ENCODE peak calls at places on chromosome X, in six cellular contexts. H is stimulated activated naive CD8-positive, alpha-beta T cell treated with anti-CD3 and anti-CD28 coated beads, Interleukin-15, Interleukin-2, amounts not matched to agents 100 U/mL and 50 U/mL, for 24 hours; G is GM10248; A is stimulated activated CD4-positive, alpha-beta T cell treated with anti-CD3 and anti-CD28 coated beads, Interleukin-15, amount 100 ng/mL, for 24 hours; L is astrocyte of the spinal cord; W is non-pigmented ciliary epithelial cell. I is an unnamed sample.

GRCh38 chrX:47047989-47048388 is 30.3 kb upstream of the RGN start:
- DNase-seq in W (no peak), G (no peak), H (no peak), A (no peak), L (no peak), I (no peak)

GRCh38 chrX:154799554-154800348 is 5.5 kb downstream of the MPP1 start:
- DNase-seq in G (no peak), W (no peak), L (peak), A (no peak), H (no peak), I (no peak)

GRCh38 chrX:69493766-69494165 is 10.4 kb upstream of the NALF2 start:
- DNase-seq in H (no peak), G (no peak), A (no peak), L (no peak), W (no peak), I (no peak)

GRCh38 chrX:30302957-30303356 is 6.2 kb downstream of the NR0B1 start:
- DNase-seq in L (no peak), G (no peak), H (no peak), A (no peak), W (no peak), I (no peak)

GRCh38 chrX:144709841-144710240 is 537.5 kb upstream of the SPANXN1 start:
- DNase-seq in L (no peak), G (no peak), H (no peak), W (no peak), A (no peak), I (no peak)

GRCh38 chrX:69133561-69134542 is 31.4 kb downstream of the PJA1 start:
- DNase-seq in A (no peak), W (no peak), L (peak), G (no peak), H (no peak), I (peak)

GRCh38 chrX:150569155-150569477 is 695 bp downstream of the MTM1 start:
- DNase-seq in L (peak), H (peak), W (no peak), A (peak), G (no peak), I (no peak)

GRCh38 chrX:10537308-10537707 is 83.1 kb downstream of the MID1 start:
- DNase-seq in L (no peak), H (no peak), A (no peak), G (no peak), W (no peak), I (no peak)

GRCh38 chrX:15686818-15687685 is 22.4 kb upstream of the CLTRN start:
- DNase-seq in H (peak), W (no peak), A (peak), L (peak), G (peak), I (peak)

GRCh38 chrX:69293776-69294601 is 128.7 kb upstream of the PJA1 start:
- DNase-seq in L (no peak), W (no peak), A (no peak), H (no peak), G (no peak), I (no peak)

GRCh38 chrX:675896-676295 is 45.3 kb downstream of the SHOX start:
- DNase-seq in H (no peak), G (no peak), A (no peak), L (no peak), W (no peak), I (no peak)

GRCh38 chrX:24099394-24099793 is 44.6 kb downstream of the EIF2S3 start:
- DNase-seq in L (no peak), A (no peak), W (no peak), G (no peak), H (no peak), I (no peak)

GRCh38 chrX:149630681-149631292 is 805 bp downstream of the TMEM185A start:
- DNase-seq in L (peak), G (no peak), H (peak), W (no peak), A (no peak), I (peak)

GRCh38 chrX:47802589-47802988 is 34.1 kb upstream of the ZNF81 start:
- DNase-seq in L (peak), W (no peak), A (no peak), H (no peak), G (no peak), I (no peak)

GRCh38 chrX:148492057-148492456 is 8.4 kb upstream of the AFF2 start:
- DNase-seq in A (no peak), H (no peak), L (no peak), G (no peak), W (no peak), I (no peak)

GRCh38 chrX:17414839-17415238 is 39.8 kb downstream of the NHS start:
- DNase-seq in W (no peak), A (peak), L (no peak), G (no peak), H (peak), I (peak)

GRCh38 chrX:72107320-72107719 is 24.4 kb downstream of the RTL5 start:
- DNase-seq in G (no peak), A (no peak), W (no peak), L (no peak), H (no peak), I (no peak)

GRCh38 chrX:46125139-46125538 is 420.1 kb downstream of the ZNF674 start:
- DNase-seq in L (peak), G (no peak), W (no peak), A (no peak), H (no peak), I (no peak)

GRCh38 chrX:149145845-149146285 is 359.2 kb downstream of the IDS start:
- DNase-seq in L (peak), A (peak), W (no peak), H (no peak), G (no peak), I (no peak)

GRCh38 chrX:146907391-146908240 is 93.1 kb upstream of the CXorf51A start:
- DNase-seq in G (no peak), H (no peak), W (no peak), A (no peak), L (peak), I (no peak)

GRCh38 chrX:155768036-155768769 is 112.9 kb upstream of the VAMP7 start:
- DNase-seq in H (no peak), A (no peak), G (no peak), L (peak), W (no peak), I (no peak)

GRCh38 chrX:18348047-18348446 is 6.4 kb downstream of the SCML2 start:
- DNase-seq in W (no peak), H (no peak), A (no peak), L (no peak), G (no peak), I (no peak)

GRCh38 chrX:1453951-1454785 is 1.5 kb upstream of the ASMTL start:
- DNase-seq in G (peak), H (peak), A (peak), L (peak), W (peak), I (peak)

GRCh38 chrX:8433296-8434094 is 31.1 kb upstream of the VCX3B start:
- DNase-seq in G (no peak), L (no peak), H (no peak), A (no peak), W (no peak), I (no peak)

GRCh38 chrX:85851418-85851817 is 195.9 kb downstream of the CHM start:
- DNase-seq in H (peak), L (no peak), A (peak), W (no peak), G (no peak), I (peak)

GRCh38 chrX:103356897-103357296 is 591 bp downstream of the TCEAL9 start:
- DNase-seq in L (no peak), A (no peak), W (no peak), G (no peak), H (no peak), I (peak)

GRCh38 chrX:24005028-24005427 is 22.0 kb downstream of the KLHL15 start:
- DNase-seq in H (no peak), W (no peak), A (no peak), L (no peak), G (no peak), I (no peak)

I was measured in glutamatergic neuron.